ENCODE peak calls at places on chromosomes 3 and 15, in four cellular contexts. N, R, V and Y are unnamed samples.

GRCh38 chr3:148075829-148076716 is 621.6 kb upstream of the AGTR1 start:
- DNase-seq in N (peak), R (no peak), V (peak), Y (peak)

GRCh38 chr15:85473455-85473854 is 93.1 kb downstream of the AKAP13 start:
- DNase-seq in N (no peak), R (no peak), V (no peak), Y (no peak)

GRCh38 chr15:38251726-38252480 is 733 bp upstream of the SPRED1 start:
- DNase-seq in N (peak), R (peak), V (peak), Y (peak)

GRCh38 chr3:120274739-120275167 is 10.3 kb downstream of the GPR156 start:
- DNase-seq in N (peak), R (no peak), V (no peak), Y (no peak)

GRCh38 chr3:149717391-149718056 is 34.8 kb downstream of the COMMD2 start:
- DNase-seq in N (peak), R (no peak), V (peak), Y (peak)

GRCh38 chr3:82133070-82133606 is 371.7 kb upstream of the GBE1 start:
- DNase-seq in N (peak), R (no peak), V (peak), Y (no peak)

GRCh38 chr3:122299222-122299621 is 25.8 kb upstream of the CSTA start:
- DNase-seq in N (no peak), R (no peak), V (no peak), Y (no peak)

GRCh38 chr3:175111036-175111435 is 251.9 kb downstream of the NAALADL2 start:
- DNase-seq in N (no peak), R (no peak), V (no peak), Y (no peak)

GRCh38 chr3:134037168-134037567 is 7.4 kb upstream of the SLCO2A1 start:
- DNase-seq in N (no peak), R (no peak), V (no peak), Y (no peak)

GRCh38 chr15:38041576-38041975 is 107.1 kb downstream of the TMCO5A start:
- DNase-seq in N (no peak), R (no peak), V (peak), Y (no peak)

GRCh38 chr15:66875588-66876422 is 173.8 kb downstream of the SMAD6 start:
- DNase-seq in N (no peak), R (no peak), V (no peak), Y (no peak)

GRCh38 chr15:32004249-32004648 is 26.1 kb upstream of the CHRNA7 start:
- DNase-seq in N (no peak), R (no peak), V (no peak), Y (no peak)

GRCh38 chr15:32003558-32003957 is 26.8 kb upstream of the CHRNA7 start:
- DNase-seq in N (no peak), R (no peak), V (no peak), Y (no peak)
- TF ChIP-seq CTCF in N (no peak), R (no peak), V (no peak), Y (no peak)

GRCh38 chr3:53250453-53250852 is 5.4 kb downstream of the TKT start:
- DNase-seq in N (no peak), R (no peak), V (no peak), Y (no peak)
- H3K4me3 ChIP-seq in N (no peak), R (no peak), V (no peak), Y (no peak)

DNA sequence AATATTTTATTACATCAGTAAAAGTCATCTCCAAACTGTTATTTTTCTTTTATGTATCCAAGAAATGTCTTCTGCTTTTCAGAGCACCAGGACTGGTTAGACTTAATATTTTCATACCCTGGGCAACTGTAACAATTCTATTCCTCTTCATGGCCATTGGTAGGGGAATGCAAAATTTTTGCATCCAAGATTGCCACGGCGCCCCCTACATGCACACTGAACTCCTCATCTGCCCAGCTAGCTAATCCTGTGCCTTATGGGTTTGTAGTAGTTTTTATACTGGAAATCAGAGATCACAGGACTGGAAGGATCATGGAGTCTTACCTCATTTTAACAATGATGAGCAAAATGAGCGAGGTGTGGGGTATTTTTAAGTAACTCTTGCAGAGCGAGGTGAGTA is 74.2 kb downstream of the CRTC3 start:
- DNase-seq in N (no peak), R (peak), V (peak), Y (no peak)
- TF ChIP-seq CTCF in N (peak), R (peak), V (peak), Y (peak)

DNA sequence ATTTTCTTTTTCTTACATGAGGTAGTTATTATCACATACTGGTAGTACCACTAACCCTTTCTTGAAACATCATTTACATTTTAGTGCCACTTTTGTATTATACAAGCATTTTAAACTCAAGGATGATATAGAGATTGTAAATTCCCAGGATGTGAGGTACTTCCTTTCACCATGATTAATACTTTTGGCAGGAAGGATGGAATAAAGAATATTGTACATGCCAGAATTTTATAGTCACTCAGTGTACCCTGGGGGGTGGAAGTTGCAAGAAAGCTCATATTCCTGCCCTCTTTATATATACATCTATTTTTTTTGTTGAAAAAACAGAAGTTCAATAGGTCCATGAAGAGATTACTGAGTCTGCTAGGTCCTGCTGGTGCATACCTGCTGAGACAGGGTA is 141.0 kb upstream of the PLSCR5 start:
- DNase-seq in N (peak), R (no peak), V (peak), Y (no peak)
- H3K4me3 ChIP-seq in N (no peak), R (no peak), V (no peak), Y (no peak)

GRCh38 chr3:100107227-100107626 is 7.1 kb downstream of the FILIP1L start:
- DNase-seq in N (no peak), R (no peak), V (peak), Y (no peak)
- TF ChIP-seq CTCF in N (no peak), R (no peak), V (no peak), Y (no peak)

GRCh38 chr15:45187894-45188830 is at the start of gene SHF:
- DNase-seq in N (peak), R (no peak), V (peak), Y (no peak)
- H3K4me3 ChIP-seq in N (peak), R (peak), V (peak), Y (peak)

GRCh38 chr3:9111349-9112265 is 137.8 kb downstream of the SRGAP3 start:
- DNase-seq in N (no peak), R (no peak), V (no peak), Y (no peak)
- TF ChIP-seq CTCF in N (no peak), R (peak), V (peak), Y (peak)

GRCh38 chr3:184562875-184563568 is 1.4 kb downstream of the EPHB3 start:
- DNase-seq in N (no peak), R (no peak), V (no peak), Y (no peak)
- H3K4me3 ChIP-seq in N (peak), R (peak), V (peak), Y (no peak)

DNA sequence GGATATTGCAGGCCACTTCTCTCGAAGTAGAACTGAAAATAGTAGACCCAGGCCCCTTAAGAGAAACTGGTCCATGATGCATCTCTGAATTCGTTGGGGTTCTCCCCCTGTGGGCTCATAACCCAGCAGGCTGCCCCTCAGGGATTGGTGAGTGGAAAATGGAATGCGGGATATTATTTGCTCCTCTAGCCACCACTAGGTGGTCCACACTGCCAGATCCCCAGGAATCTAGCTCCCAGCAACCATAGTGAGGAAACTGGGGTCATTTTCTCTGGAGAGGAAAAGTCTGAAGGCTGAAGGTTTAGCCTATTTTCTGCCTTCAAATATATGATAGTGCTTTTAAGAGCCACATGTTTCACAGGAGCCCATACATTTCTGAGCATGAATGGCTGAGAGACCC is 6.7 kb downstream of the CX3CR1 start:
- DNase-seq in N (no peak), R (no peak), V (peak), Y (no peak)
- TF ChIP-seq CTCF in N (peak), R (no peak), V (peak), Y (peak)